ENCODE peak calls at places on chromosome 1, in five cellular contexts. K, D, F, R and C are unnamed samples.

GRCh38 chr1:17167041-17167782 is 37.7 kb upstream of the PADI1 start:
- DNase-seq in K (no peak), D (no peak), F (peak; percentile 6), R (no peak), C (no peak)

GRCh38 chr1:100539836-100540536 is 2.0 kb downstream of the GPR88 start:
- DNase-seq in K (peak; percentile 55), D (no peak), F (peak; percentile 23), R (no peak), C (peak; percentile 21)

GRCh38 chr1:31955917-31956736 is 18.0 kb upstream of the PTP4A2 start:
- DNase-seq in K (peak; percentile 85), D (no peak), F (peak; percentile 99), R (peak; percentile 93), C (no peak)

GRCh38 chr1:153616885-153617428 is 832 bp upstream of the S100A14 start:
- DNase-seq in K (no peak), D (peak; percentile 24), F (no peak), R (no peak), C (no peak)

GRCh38 chr1:228430243-228430642 is 13.6 kb upstream of the TRIM17 start:
- DNase-seq in K (no peak), D (no peak), F (no peak), R (no peak), C (no peak)

GRCh38 chr1:54323324-54323739 is 82.9 kb downstream of the SSBP3 start:
- DNase-seq in K (no peak), D (no peak), F (no peak), R (no peak), C (no peak)

GRCh38 chr1:108017698-108018097 is 52.7 kb upstream of the VAV3 start:
- DNase-seq in K (no peak), D (no peak), F (peak; percentile 28), R (no peak), C (no peak)

GRCh38 chr1:155859881-155860841 is 794 bp downstream of the SYT11 start:
- DNase-seq in K (peak; percentile 78), D (peak; percentile 11), F (peak; percentile 85), R (peak; percentile 90), C (peak; percentile 89)

GRCh38 chr1:84689514-84690396 is 506 bp downstream of the SSX2IP start:
- DNase-seq in K (peak; percentile 39), D (peak; percentile 88), F (peak; percentile 44), R (peak; percentile 62), C (peak; percentile 84)

GRCh38 chr1:200334661-200335256 is 75.1 kb downstream of the ZNF281 start:
- DNase-seq in K (no peak), D (no peak), F (no peak), R (no peak), C (no peak)

GRCh38 chr1:29256395-29256794 is 20.1 kb downstream of the PTPRU start:
- DNase-seq in K (no peak), D (no peak), F (no peak), R (no peak), C (no peak)

GRCh38 chr1:223106856-223107255 is 36.2 kb downstream of the TLR5 start:
- DNase-seq in K (no peak), D (no peak), F (peak; percentile 65), R (no peak), C (peak; percentile 28)

GRCh38 chr1:190323530-190323929 is 154.1 kb downstream of the BRINP3 start:
- DNase-seq in K (no peak), D (no peak), F (no peak), R (no peak), C (no peak)

GRCh38 chr1:182069028-182069466 is 7.5 kb upstream of the ZNF648 start:
- DNase-seq in K (peak; percentile 57), D (no peak), F (peak; percentile 14), R (no peak), C (peak; percentile 58)

GRCh38 chr1:10714337-10715114 is 81.9 kb downstream of the CASZ1 start:
- DNase-seq in K (no peak), D (no peak), F (no peak), R (no peak), C (no peak)

GRCh38 chr1:31735571-31735970 is 28.6 kb downstream of the ADGRB2 start:
- DNase-seq in K (no peak), D (no peak), F (no peak), R (no peak), C (no peak)

GRCh38 chr1:4176841-4177240 is 276.8 kb upstream of the C1orf174 start:
- DNase-seq in K (no peak), D (peak; percentile 43), F (no peak), R (no peak), C (no peak)

GRCh38 chr1:226675720-226676357 is 63.2 kb downstream of the ITPKB start:
- DNase-seq in K (no peak), D (no peak), F (no peak), R (no peak), C (no peak)